ENCODE peak calls at places on chromosomes 7 and 10, in seven cellular contexts. Y, Z, A, B, M, V and H are unnamed samples.

GRCh38 chr7:150945853-150946825 is 32.0 kb downstream of the KCNH2 start:
- DNase-seq in V (no peak), B (peak), Z (no peak), M (peak), Y (peak), A (no peak), H (no peak)

GRCh38 chr10:63058236-63058635 is 74.9 kb upstream of the NRBF2 start:
- DNase-seq in A (no peak), Z (no peak), V (no peak), B (no peak), Y (no peak), M (no peak), H (no peak)

GRCh38 chr10:84665883-84666463 is 337.6 kb downstream of the CCSER2 start:
- DNase-seq in V (peak), A (no peak), Z (no peak), B (no peak), M (peak), Y (no peak), H (no peak)

GRCh38 chr7:23246540-23246939 is at the start of gene GPNMB:
- DNase-seq in M (peak), B (peak), Z (peak), V (no peak), Y (no peak), A (no peak), H (peak)

GRCh38 chr10:88110355-88110754 is 246.9 kb downstream of the PTEN start:
- DNase-seq in Z (no peak), B (no peak), M (peak), V (no peak), Y (no peak), A (no peak), H (no peak)

GRCh38 chr7:55066479-55066878 is 47.7 kb downstream of the EGFR start:
- DNase-seq in Y (no peak), Z (no peak), B (peak), V (no peak), M (no peak), A (no peak), H (no peak)

GRCh38 chr10:70832236-70832635 is 16.5 kb downstream of the SGPL1 start:
- DNase-seq in Y (no peak), M (no peak), B (peak), Z (no peak), A (no peak), V (no peak), H (no peak)

GRCh38 chr10:102776779-102777417 is 33.1 kb downstream of the WBP1L start:
- DNase-seq in V (no peak), Y (peak), A (no peak), B (peak), M (peak), Z (peak), H (peak)

GRCh38 chr10:3222068-3222467 is 49.5 kb upstream of the PITRM1 start:
- DNase-seq in A (no peak), V (no peak), Y (no peak), B (peak), Z (peak), M (peak), H (no peak)

GRCh38 chr7:82036146-82036886 is 266.5 kb upstream of the HGF start:
- DNase-seq in A (no peak), M (peak), Y (no peak), V (no peak), B (no peak), Z (peak), H (no peak)

GRCh38 chr7:34128762-34129161 is 223.4 kb downstream of the BMPER start:
- DNase-seq in A (no peak), Z (peak), B (peak), V (no peak), M (no peak), Y (no peak), H (no peak)